ENCODE peak calls at places on chromosomes 7 and 10, in four cellular contexts. B is HCT116, Z is gastrocnemius medialis, E is heart left ventricle. F is an unnamed sample.

GRCh38 chr10:80462986-80463741 is 9.1 kb downstream of the TSPAN14 start:
- ATAC-seq in E (no peak), B (no peak), Z (no peak), F (no peak)

GRCh38 chr10:68553599-68553998 is 6.5 kb upstream of the TET1 start:
- ATAC-seq in E (no peak), Z (no peak), B (no peak), F (no peak)

GRCh38 chr10:129514568-129515451 is 47.8 kb downstream of the MGMT start:
- ATAC-seq in Z (no peak), E (no peak), B (no peak), F (no peak)

GRCh38 chr10:33120700-33121099 is 162.7 kb upstream of the ITGB1 start:
- ATAC-seq in E (no peak), B (no peak), Z (no peak), F (no peak)

GRCh38 chr10:102038410-102038809 is 17.6 kb downstream of the ARMH3 start:
- ATAC-seq in B (no peak), Z (peak), E (no peak), F (no peak)

GRCh38 chr7:17365776-17366175 is 67.3 kb downstream of the AHR start:
- ATAC-seq in E (no peak), Z (no peak), B (no peak), F (no peak)

GRCh38 chr7:56491636-56492425 is 375.6 kb upstream of the NUPR2 start:
- ATAC-seq in B (no peak), Z (no peak), E (no peak), F (no peak)

GRCh38 chr10:34124522-34125035 is 690.5 kb downstream of the PARD3 start:
- ATAC-seq in E (no peak), B (peak), Z (peak), F (no peak)

GRCh38 chr7:31228957-31229356 is 111.6 kb downstream of the NEUROD6 start:
- ATAC-seq in B (no peak), E (no peak), Z (no peak), F (no peak)

GRCh38 chr10:123377883-123378282 is 223.7 kb downstream of the BUB3 start:
- ATAC-seq in E (no peak), B (no peak), Z (no peak), F (no peak)

GRCh38 chr7:77354484-77354883 is 61.7 kb downstream of the GSAP start:
- ATAC-seq in E (no peak), B (no peak), Z (no peak), F (no peak)

GRCh38 chr10:62708569-62708968 is 96.0 kb upstream of the ADO start:
- ATAC-seq in E (no peak), B (no peak), Z (no peak), F (no peak)

GRCh38 chr10:3364768-3365480 is 192.3 kb upstream of the PITRM1 start:
- ATAC-seq in E (no peak), Z (no peak), B (no peak), F (no peak)

DNA sequence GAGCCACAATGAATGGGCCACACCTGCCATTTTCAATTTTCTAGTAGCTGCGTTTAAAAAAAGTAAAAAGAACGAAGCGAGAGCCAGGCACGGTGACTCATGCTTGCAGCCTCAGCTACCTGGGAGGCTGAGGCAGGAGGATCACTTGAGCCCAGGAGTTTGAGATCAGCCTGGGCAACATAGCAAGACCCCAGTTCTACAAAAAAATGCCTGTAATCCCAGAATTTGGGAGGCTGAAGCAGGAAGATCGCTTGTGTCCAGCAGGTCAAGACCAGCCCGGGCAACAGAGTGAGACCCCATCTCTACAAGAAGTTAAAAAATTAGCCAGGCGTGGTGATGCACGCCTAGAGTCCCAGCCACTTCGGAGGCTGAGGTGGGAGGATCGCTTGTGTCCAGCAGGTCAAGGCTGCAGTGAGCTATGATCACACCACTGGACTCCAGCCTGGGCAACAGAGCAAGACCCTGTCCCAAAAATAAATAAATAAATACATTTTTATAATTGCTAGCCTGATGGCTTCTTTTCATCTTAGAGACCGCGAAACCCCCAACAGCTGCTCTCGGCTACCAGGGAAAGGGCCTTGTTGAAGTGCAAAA is 32.1 kb downstream of the MICALL2 start:
- ATAC-seq in E (no peak), Z (no peak), B (no peak), F (no peak)
- TF ChIP-seq POLR2A in E (no peak), Z (no peak), B (no peak), F (no peak)

GRCh38 chr10:103442031-103442461 is 10.1 kb downstream of the CALHM2 start:
- ATAC-seq in B (no peak), Z (peak), E (peak), F (no peak)
- TF ChIP-seq POLR2A in B (no peak), Z (no peak), E (no peak), F (no peak)

GRCh38 chr10:110205051-110205675 is 2.2 kb upstream of the MXI1 start:
- ATAC-seq in B (no peak), E (no peak), Z (no peak), F (no peak)

GRCh38 chr10:110208614-110209398 is 1.4 kb downstream of the MXI1 start:
- ATAC-seq in E (peak), B (peak), Z (peak), F (no peak)

GRCh38 chr10:110209399-110209925 is 2.1 kb downstream of the MXI1 start:
- ATAC-seq in B (peak), E (peak), Z (peak), F (no peak)

GRCh38 chr10:110207805-110208613 is 604 bp downstream of the MXI1 start:
- ATAC-seq in Z (no peak), E (no peak), B (no peak), F (no peak)

DNA sequence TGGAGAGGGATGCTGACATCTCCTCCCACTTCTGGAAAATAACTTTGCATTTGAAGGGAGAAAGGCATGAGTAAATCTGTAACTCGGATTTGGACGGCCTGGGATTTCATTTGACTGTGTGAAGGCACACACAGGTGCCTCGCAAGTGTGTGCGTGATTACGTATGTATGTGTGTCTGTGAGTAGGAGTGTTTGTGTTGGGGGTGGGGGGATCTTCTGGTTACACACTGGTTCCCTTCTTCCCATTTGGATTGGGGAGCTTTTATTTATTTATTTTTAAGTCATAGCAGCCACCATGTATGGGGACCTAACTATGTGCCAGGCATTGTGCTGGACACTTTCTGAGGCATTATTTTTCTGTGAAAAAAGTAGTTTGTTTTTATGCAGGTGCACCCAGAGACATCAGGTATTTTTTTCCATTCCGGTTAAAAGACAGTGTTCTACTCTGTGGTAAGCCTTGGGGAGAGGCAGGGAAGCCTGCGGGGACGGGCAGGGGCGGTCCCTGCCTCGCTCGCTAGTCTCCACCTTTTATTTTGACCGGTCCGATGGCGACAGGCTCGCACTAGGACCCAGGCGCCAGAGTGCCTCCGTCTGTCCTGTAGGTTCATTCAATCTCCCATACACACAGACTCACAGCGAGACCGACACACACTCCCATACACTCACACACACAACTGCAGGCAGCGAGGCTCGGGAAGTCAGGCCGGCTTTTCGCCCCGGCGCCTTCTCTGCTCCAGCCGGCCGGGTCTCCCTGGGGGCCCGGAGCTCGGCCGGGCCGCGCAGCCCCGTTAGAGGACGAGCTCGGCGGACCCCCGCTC is at the start of gene MXI1:
- ATAC-seq in B (peak), Z (peak), E (no peak), F (peak)
- TF ChIP-seq POLR2A in B (no peak), Z (peak), E (peak), F (no peak)

GRCh38 chr10:16009736-16010259 is 149.5 kb upstream of the MINDY3 start:
- ATAC-seq in B (no peak), Z (no peak), E (no peak), F (no peak)
- TF ChIP-seq POLR2A in B (no peak), Z (no peak), E (no peak), F (no peak)

GRCh38 chr10:11715815-11716494 is 26.2 kb upstream of the ECHDC3 start:
- ATAC-seq in B (no peak), E (no peak), Z (no peak), F (no peak)
- TF ChIP-seq POLR2A in B (no peak), E (no peak), Z (no peak), F (no peak)

GRCh38 chr10:331186-331585 is 195.9 kb downstream of the ZMYND11 start:
- ATAC-seq in E (no peak), Z (no peak), B (no peak), F (no peak)

GRCh38 chr10:326894-327635 is 191.8 kb downstream of the ZMYND11 start:
- ATAC-seq in Z (no peak), B (no peak), E (no peak), F (no peak)

GRCh38 chr10:327889-328809 is 192.9 kb downstream of the ZMYND11 start:
- ATAC-seq in B (no peak), Z (no peak), E (no peak), F (no peak)

GRCh38 chr10:326350-326749 is 191.1 kb downstream of the ZMYND11 start:
- ATAC-seq in Z (no peak), B (no peak), E (no peak), F (no peak)

DNA sequence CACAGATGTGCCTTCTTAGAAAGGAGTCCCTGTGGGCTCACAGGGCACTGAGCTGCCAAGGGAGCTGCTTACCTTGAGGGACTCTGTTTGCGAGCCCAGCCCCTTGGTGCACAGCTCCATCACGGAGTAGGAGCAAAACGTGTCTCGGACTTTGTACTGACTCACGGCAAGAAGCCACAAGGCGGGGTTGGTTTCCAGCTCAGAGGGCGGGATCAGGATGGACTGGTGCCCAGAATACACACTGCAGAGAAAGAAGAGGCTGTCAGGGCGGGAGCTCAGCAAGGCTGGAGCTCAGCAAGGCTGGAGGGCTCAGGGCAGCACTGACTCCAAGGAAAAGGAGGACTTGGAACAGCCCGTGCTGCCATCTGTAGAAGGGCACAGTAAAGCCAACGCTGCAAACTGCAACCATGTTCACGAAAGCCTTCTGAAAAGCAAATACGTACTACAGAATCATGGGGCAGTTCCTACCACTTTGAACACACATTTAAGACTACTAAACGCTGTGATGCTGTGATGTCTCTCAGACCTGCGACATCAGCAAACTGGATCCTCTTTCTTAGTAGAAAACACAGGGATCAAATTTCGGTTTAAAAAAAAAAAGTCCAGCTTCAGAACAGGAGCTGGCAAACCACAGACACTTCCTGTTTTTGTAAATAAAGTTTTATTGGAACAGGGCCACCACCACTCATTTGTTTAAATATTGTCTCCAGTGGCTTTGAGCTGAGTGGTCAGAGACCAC is 194.3 kb downstream of the ZMYND11 start:
- ATAC-seq in E (peak), B (peak), Z (peak), F (peak)
- TF ChIP-seq POLR2A in E (no peak), B (no peak), Z (no peak), F (no peak)

DNA sequence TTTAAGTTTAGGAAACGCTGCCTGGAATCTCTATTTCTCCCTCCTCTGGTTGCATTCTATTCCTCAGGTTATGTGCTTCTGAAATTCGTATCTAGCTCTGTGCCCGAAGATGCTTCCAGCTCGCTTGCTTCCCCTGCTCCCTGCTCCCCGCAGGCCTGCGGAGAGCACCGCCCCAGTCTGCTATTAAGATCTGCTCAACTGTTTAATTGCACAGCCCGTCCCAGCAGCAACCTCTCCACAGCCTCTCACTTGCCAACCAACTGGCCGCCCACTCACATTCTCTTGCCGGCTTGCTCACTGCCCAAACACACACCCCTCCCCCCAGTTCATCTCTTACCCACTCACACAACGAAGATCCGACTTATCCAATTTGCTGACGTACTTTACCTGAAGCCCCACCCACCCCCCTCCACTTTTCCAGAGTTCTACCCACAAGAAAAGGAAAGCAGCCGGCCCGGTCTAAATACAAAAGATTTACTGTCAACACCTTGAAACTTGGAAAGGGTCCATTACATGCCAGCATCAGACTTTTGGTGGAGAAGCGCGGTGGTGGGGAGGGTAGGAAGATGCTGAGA is 167.3 kb upstream of the KLF14 start:
- ATAC-seq in B (peak), Z (no peak), E (peak), F (peak)
- TF ChIP-seq POLR2A in B (peak), Z (peak), E (no peak), F (no peak)

DNA sequence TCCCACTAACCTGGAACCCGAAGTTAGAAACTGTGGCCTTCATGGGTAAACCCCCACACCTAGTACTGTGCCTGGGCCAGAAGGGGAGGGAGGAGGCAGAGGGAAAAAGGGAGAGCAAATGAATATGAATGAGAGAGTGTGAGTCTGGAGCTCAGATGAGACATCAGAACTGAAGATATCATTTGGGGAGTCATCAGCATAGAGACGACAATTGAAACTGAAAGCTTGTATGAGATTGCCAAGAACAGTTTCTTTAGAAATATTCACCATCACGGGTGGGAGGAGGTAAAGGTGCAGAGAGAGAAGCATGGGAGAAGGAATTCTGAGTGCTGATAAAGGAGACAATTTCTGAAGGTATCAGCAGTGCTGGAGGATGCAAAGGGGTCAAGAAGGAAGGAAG is 171.2 kb downstream of the GRM8 start:
- ATAC-seq in E (no peak), Z (no peak), B (no peak), F (no peak)
- TF ChIP-seq POLR2A in E (no peak), Z (no peak), B (no peak), F (no peak)

DNA sequence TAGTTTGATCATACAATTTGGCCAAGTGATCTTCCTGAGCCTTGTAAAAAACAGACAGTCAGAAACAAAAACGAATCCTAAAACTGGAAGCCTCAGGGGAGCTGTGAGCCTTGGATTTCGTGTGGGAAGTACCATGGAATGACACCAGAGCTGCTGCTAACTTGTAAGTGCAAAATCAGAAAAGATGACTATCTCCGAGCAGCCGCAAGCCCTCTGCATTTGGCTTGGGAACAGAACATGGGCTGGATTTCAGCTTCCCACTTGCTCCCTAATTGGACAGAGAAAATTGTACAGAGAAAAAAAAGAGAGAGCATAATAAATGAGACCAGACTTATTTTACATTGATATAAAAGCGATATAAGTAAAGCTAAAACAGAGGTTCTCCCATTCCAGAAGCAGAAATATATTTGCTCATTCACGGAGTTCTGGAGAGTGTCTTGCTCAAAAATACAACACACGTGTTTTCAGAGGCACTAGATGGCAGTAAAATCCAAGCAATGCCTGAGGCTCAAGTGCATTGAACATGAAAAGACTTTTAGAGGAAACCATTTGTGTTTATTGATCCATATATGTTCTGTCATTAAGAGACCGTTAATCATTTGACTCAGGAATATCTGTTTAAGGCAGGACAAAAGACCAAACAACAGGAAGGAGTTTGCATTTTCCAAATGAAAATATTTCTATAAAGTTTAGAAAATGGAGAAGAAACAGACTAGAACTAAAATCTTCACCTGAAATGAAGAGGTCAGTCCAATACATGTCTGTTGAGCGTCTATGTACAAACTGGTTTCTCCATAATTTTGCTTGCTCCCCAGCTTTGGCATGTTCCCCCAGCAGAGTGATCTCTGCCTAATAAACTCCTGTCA is 78.3 kb upstream of the SLC26A5 start:
- ATAC-seq in E (no peak), B (peak), Z (no peak), F (no peak)
- TF ChIP-seq POLR2A in E (no peak), B (no peak), Z (no peak), F (no peak)

GRCh38 chr7:150404785-150405583 is 25.9 kb downstream of the ZNF775 start:
- ATAC-seq in E (peak), B (peak), Z (peak), F (peak)
- TF ChIP-seq POLR2A in E (peak), B (peak), Z (peak), F (peak)